ENCODE peak calls at places on chromosomes 3 and 15, in seven cellular contexts. O is hepatocyte; Y is lower lobe of right lung; N is CD8-positive, alpha-beta T cell; J is ovary; M is thyroid gland; R is heart left ventricle. S is an unnamed sample.

GRCh38 chr3:117644203-117644602 is 934.6 kb downstream of the TUSC7 start:
- DNase-seq in O (no peak), Y (no peak), N (no peak), J (no peak), M (no peak), R (no peak), S (no peak)

GRCh38 chr3:50616770-50617095 is 218 bp upstream of the MAPKAPK3 start:
- DNase-seq in O (peak), Y (peak), N (peak), J (peak), M (peak), R (peak), S (peak)

GRCh38 chr15:101396484-101397261 is 92.8 kb downstream of the PCSK6 start:
- DNase-seq in O (no peak), Y (no peak), N (no peak), J (no peak), M (no peak), R (no peak), S (no peak)

GRCh38 chr3:18222686-18223085 is 202.5 kb downstream of the SATB1 start:
- DNase-seq in O (no peak), Y (no peak), N (no peak), J (no peak), M (no peak), R (no peak), S (no peak)

GRCh38 chr15:31357148-31357547 is 30.5 kb downstream of the KLF13 start:
- DNase-seq in O (no peak), Y (peak), N (no peak), J (no peak), M (no peak), R (peak), S (peak)

GRCh38 chr3:20511863-20512262 is 325.9 kb upstream of the SGO1 start:
- DNase-seq in O (peak), Y (no peak), N (no peak), J (no peak), M (no peak), R (no peak), S (no peak)

GRCh38 chr3:111601810-111602209 is 6.7 kb upstream of the ZBED2 start:
- DNase-seq in O (no peak), Y (no peak), N (no peak), J (no peak), M (no peak), R (no peak), S (no peak)

GRCh38 chr3:27559835-27560234 is 75.7 kb upstream of the SLC4A7 start:
- DNase-seq in O (peak), Y (no peak), N (no peak), J (no peak), M (peak), R (no peak), S (no peak)

GRCh38 chr3:12508316-12508715 is 24.0 kb downstream of the TSEN2 start:
- DNase-seq in O (peak), Y (no peak), N (no peak), J (peak), M (no peak), R (no peak), S (peak)

DNA sequence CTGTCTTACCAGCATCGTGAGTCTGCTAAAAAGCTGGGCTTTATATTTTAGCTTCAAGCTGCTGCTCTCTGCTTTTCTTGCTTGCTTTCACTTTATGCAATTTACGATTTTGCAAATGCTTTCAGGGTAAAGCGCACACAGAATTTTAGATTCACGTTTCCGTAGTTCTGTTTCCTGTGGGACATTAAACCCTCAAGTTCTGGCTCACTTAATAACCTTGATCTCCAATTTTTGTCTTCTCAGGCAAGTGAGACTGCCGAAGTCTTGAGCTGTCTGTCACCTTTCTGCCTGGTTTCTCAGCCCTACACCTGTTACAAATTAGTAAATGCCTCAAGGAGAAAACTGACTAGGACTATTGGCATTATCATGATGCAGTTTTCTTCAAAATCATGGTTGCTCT is 170.5 kb upstream of the TGFBR2 start:
- DNase-seq in O (no peak), Y (no peak), N (no peak), J (no peak), M (no peak), R (no peak), S (no peak)
- H3K27ac ChIP-seq in O (peak), Y (no peak), N (peak), J (no peak), M (no peak), R (no peak), S (no peak)

DNA sequence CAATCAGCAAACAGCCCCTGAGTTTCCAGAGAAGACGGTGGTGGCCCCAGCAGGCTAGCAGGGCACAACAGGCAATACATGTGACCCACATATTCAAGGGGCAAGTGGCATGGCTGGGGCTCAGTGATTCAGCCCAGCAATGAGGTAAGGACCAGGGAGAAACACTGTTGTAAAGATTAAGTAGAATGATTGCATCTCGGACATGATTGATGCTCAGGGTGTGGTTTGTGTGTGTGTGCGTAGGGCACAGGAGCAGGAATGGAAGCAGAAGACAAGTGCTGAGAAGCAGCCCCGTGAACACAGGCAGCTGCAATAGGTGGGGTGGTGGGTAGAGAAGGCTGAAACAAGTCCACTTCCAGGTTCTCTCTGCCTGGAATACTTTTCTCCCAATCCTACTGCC is 37.9 kb downstream of the KLHL6 start:
- DNase-seq in O (peak), Y (no peak), N (no peak), J (no peak), M (no peak), R (no peak), S (no peak)
- H3K27ac ChIP-seq in O (peak), Y (no peak), N (no peak), J (no peak), M (no peak), R (no peak), S (no peak)

GRCh38 chr3:94928921-94929320 is 866.1 kb downstream of the NSUN3 start:
- DNase-seq in O (peak), Y (no peak), N (no peak), J (no peak), M (no peak), R (no peak), S (no peak)
- H3K27ac ChIP-seq in O (peak), Y (no peak), N (no peak), J (no peak), M (no peak), R (no peak), S (no peak)

GRCh38 chr15:68610825-68611224 is 32.0 kb downstream of the CORO2B start:
- DNase-seq in O (no peak), Y (no peak), N (no peak), J (no peak), M (no peak), R (no peak), S (no peak)

GRCh38 chr15:68608206-68608843 is 29.5 kb downstream of the CORO2B start:
- DNase-seq in O (peak), Y (no peak), N (no peak), J (peak), M (peak), R (peak), S (no peak)

GRCh38 chr15:68612533-68612932 is 33.7 kb downstream of the CORO2B start:
- DNase-seq in O (no peak), Y (no peak), N (no peak), J (no peak), M (no peak), R (no peak), S (no peak)

GRCh38 chr15:68608844-68609232 is 30.0 kb downstream of the CORO2B start:
- DNase-seq in O (no peak), Y (no peak), N (no peak), J (no peak), M (no peak), R (no peak), S (no peak)

GRCh38 chr15:68609618-68610017 is 30.8 kb downstream of the CORO2B start:
- DNase-seq in O (no peak), Y (no peak), N (no peak), J (peak), M (peak), R (peak), S (no peak)
- H3K27ac ChIP-seq in O (no peak), Y (peak), N (no peak), J (peak), M (peak), R (peak), S (no peak)

GRCh38 chr3:188365184-188365583 is 211.2 kb downstream of the LPP start:
- DNase-seq in O (no peak), Y (no peak), N (no peak), J (no peak), M (no peak), R (no peak), S (no peak)
- H3K27ac ChIP-seq in O (no peak), Y (no peak), N (no peak), J (no peak), M (no peak), R (no peak), S (no peak)

DNA sequence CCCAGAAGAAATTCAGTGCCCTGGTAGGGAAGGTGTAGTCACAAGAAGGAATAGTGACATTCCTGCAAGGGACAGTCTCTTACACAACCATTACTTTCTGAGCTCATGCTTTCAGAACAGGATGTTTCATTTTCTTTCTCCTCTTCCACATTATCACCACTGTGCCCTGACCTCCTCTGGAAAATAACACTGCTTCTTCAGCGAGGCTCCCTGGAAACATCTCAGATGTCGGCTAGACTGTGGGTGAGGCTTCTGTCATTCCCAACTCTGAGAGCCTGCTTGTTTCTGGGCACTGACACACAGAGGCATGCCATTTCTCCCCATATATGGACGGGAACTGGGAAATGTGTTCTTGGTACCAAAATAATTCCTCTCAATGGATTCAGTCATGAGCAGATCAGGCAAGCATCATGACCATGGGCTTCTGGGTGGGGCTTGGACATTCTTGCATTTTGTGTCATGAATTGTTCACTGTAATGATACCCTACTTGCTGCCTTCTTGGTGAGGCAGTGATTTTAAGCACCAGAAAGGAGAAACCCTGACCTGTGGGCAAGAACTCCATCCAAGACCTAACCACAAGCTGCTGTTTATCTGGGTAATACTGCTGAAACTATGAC is 14.3 kb upstream of the TNFAIP8L3 start:
- DNase-seq in O (no peak), Y (no peak), N (no peak), J (peak), M (no peak), R (no peak), S (no peak)
- H3K27ac ChIP-seq in O (no peak), Y (peak), N (no peak), J (no peak), M (no peak), R (no peak), S (no peak)

DNA sequence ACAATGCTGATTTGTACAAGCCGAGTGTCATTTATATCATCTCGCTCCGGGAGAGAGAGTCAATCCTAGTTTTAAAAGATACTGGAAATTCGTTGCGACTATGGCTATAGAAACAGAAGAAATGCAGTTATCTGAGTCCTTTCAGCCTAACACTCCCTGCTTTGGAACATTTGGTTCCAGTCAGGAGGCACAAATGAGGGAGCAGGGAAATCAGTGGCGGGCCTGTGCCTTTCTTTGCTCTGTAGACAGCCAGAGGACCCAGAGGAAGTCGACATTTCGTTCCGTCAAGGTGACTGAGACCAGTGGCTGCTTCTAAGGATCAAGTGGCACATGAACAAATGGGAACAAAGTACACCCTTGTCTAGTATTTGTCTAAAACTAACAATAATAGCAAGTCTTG is 745 bp upstream of the RIOX2 start:
- DNase-seq in O (no peak), Y (no peak), N (no peak), J (no peak), M (no peak), R (no peak), S (no peak)
- H3K27ac ChIP-seq in O (peak), Y (peak), N (no peak), J (peak), M (peak), R (no peak), S (no peak)

GRCh38 chr15:80957556-80957955 is 32.1 kb downstream of the MESD start:
- DNase-seq in O (no peak), Y (no peak), N (no peak), J (no peak), M (no peak), R (no peak), S (no peak)
- H3K27ac ChIP-seq in O (no peak), Y (no peak), N (no peak), J (no peak), M (no peak), R (no peak), S (no peak)